ENCODE peak calls at places on chromosomes 11 and 22, in eight cellular contexts. One of them, this sample, is unnamed.

GRCh38 chr11:115217726-115218311 is 286.4 kb downstream of the CADM1 start:
- DNase-seq in esophagus squamous epithelium: no peak
- DNase-seq in kidney epithelial cell: no peak
- DNase-seq in upper lobe of right lung: no peak
- DNase-seq in anterior cingulate cortex: no peak
- DNase-seq in GM03348: no peak
- DNase-seq in activated T-cell treated with anti-CD3 and anti-CD28 coated beads, Interleukin-2, amount 50 U/mL, for 72 hours: no peak
- DNase-seq in stimulated activated CD4-positive, alpha-beta T cell treated with anti-CD3 and anti-CD28 coated beads, Interleukin-4, amount 100 ng/mL, for 4 hours: no peak
- DNase-seq in this sample: no peak

GRCh38 chr11:210122-210802 is 2.8 kb downstream of the RIC8A start:
- DNase-seq in esophagus squamous epithelium: no peak
- DNase-seq in kidney epithelial cell: peak
- DNase-seq in upper lobe of right lung: peak
- DNase-seq in anterior cingulate cortex: no peak
- DNase-seq in GM03348: peak
- DNase-seq in activated T-cell treated with anti-CD3 and anti-CD28 coated beads, Interleukin-2, amount 50 U/mL, for 72 hours: no peak
- DNase-seq in stimulated activated CD4-positive, alpha-beta T cell treated with anti-CD3 and anti-CD28 coated beads, Interleukin-4, amount 100 ng/mL, for 4 hours: no peak
- DNase-seq in this sample: no peak

GRCh38 chr11:134466035-134466908 is 54.2 kb upstream of the B3GAT1 start:
- DNase-seq in esophagus squamous epithelium: no peak
- DNase-seq in kidney epithelial cell: no peak
- DNase-seq in upper lobe of right lung: no peak
- DNase-seq in anterior cingulate cortex: no peak
- DNase-seq in GM03348: no peak
- DNase-seq in activated T-cell treated with anti-CD3 and anti-CD28 coated beads, Interleukin-2, amount 50 U/mL, for 72 hours: no peak
- DNase-seq in stimulated activated CD4-positive, alpha-beta T cell treated with anti-CD3 and anti-CD28 coated beads, Interleukin-4, amount 100 ng/mL, for 4 hours: no peak
- DNase-seq in this sample: no peak

GRCh38 chr11:47333886-47334443 is 18.5 kb downstream of the MYBPC3 start:
- DNase-seq in esophagus squamous epithelium: no peak
- DNase-seq in kidney epithelial cell: no peak
- DNase-seq in upper lobe of right lung: no peak
- DNase-seq in anterior cingulate cortex: no peak
- DNase-seq in GM03348: no peak
- DNase-seq in activated T-cell treated with anti-CD3 and anti-CD28 coated beads, Interleukin-2, amount 50 U/mL, for 72 hours: no peak
- DNase-seq in stimulated activated CD4-positive, alpha-beta T cell treated with anti-CD3 and anti-CD28 coated beads, Interleukin-4, amount 100 ng/mL, for 4 hours: no peak
- DNase-seq in this sample: no peak

GRCh38 chr11:8963569-8964323 is 496 bp downstream of the TMEM9B start:
- DNase-seq in esophagus squamous epithelium: peak
- DNase-seq in kidney epithelial cell: peak
- DNase-seq in upper lobe of right lung: peak
- DNase-seq in anterior cingulate cortex: peak
- DNase-seq in GM03348: peak
- DNase-seq in activated T-cell treated with anti-CD3 and anti-CD28 coated beads, Interleukin-2, amount 50 U/mL, for 72 hours: peak
- DNase-seq in stimulated activated CD4-positive, alpha-beta T cell treated with anti-CD3 and anti-CD28 coated beads, Interleukin-4, amount 100 ng/mL, for 4 hours: peak
- DNase-seq in this sample: peak

GRCh38 chr11:123509737-123510578 is 79.9 kb downstream of the GRAMD1B start:
- DNase-seq in esophagus squamous epithelium: no peak
- DNase-seq in kidney epithelial cell: peak
- DNase-seq in upper lobe of right lung: no peak
- DNase-seq in anterior cingulate cortex: peak
- DNase-seq in GM03348: peak
- DNase-seq in activated T-cell treated with anti-CD3 and anti-CD28 coated beads, Interleukin-2, amount 50 U/mL, for 72 hours: no peak
- DNase-seq in stimulated activated CD4-positive, alpha-beta T cell treated with anti-CD3 and anti-CD28 coated beads, Interleukin-4, amount 100 ng/mL, for 4 hours: no peak
- DNase-seq in this sample: no peak

GRCh38 chr11:29310016-29310415 is 706.8 kb downstream of the KCNA4 start:
- DNase-seq in esophagus squamous epithelium: no peak
- DNase-seq in kidney epithelial cell: no peak
- DNase-seq in upper lobe of right lung: no peak
- DNase-seq in anterior cingulate cortex: no peak
- DNase-seq in GM03348: peak
- DNase-seq in activated T-cell treated with anti-CD3 and anti-CD28 coated beads, Interleukin-2, amount 50 U/mL, for 72 hours: no peak
- DNase-seq in stimulated activated CD4-positive, alpha-beta T cell treated with anti-CD3 and anti-CD28 coated beads, Interleukin-4, amount 100 ng/mL, for 4 hours: no peak
- DNase-seq in this sample: no peak

GRCh38 chr11:134050541-134051383 is 18.1 kb upstream of the JAM3 start:
- DNase-seq in esophagus squamous epithelium: no peak
- DNase-seq in kidney epithelial cell: no peak
- DNase-seq in upper lobe of right lung: peak
- DNase-seq in anterior cingulate cortex: peak
- DNase-seq in GM03348: peak
- DNase-seq in activated T-cell treated with anti-CD3 and anti-CD28 coated beads, Interleukin-2, amount 50 U/mL, for 72 hours: peak
- DNase-seq in stimulated activated CD4-positive, alpha-beta T cell treated with anti-CD3 and anti-CD28 coated beads, Interleukin-4, amount 100 ng/mL, for 4 hours: peak
- DNase-seq in this sample: peak

GRCh38 chr11:69012092-69013008 is 696 bp downstream of the MRGPRF start:
- DNase-seq in esophagus squamous epithelium: no peak
- DNase-seq in kidney epithelial cell: no peak
- DNase-seq in upper lobe of right lung: no peak
- DNase-seq in anterior cingulate cortex: no peak
- DNase-seq in GM03348: peak
- DNase-seq in activated T-cell treated with anti-CD3 and anti-CD28 coated beads, Interleukin-2, amount 50 U/mL, for 72 hours: no peak
- DNase-seq in stimulated activated CD4-positive, alpha-beta T cell treated with anti-CD3 and anti-CD28 coated beads, Interleukin-4, amount 100 ng/mL, for 4 hours: no peak
- DNase-seq in this sample: no peak

GRCh38 chr11:15816270-15816871 is 540.0 kb downstream of the SOX6 start:
- DNase-seq in esophagus squamous epithelium: no peak
- DNase-seq in kidney epithelial cell: no peak
- DNase-seq in upper lobe of right lung: no peak
- DNase-seq in anterior cingulate cortex: no peak
- DNase-seq in GM03348: peak
- DNase-seq in activated T-cell treated with anti-CD3 and anti-CD28 coated beads, Interleukin-2, amount 50 U/mL, for 72 hours: peak
- DNase-seq in stimulated activated CD4-positive, alpha-beta T cell treated with anti-CD3 and anti-CD28 coated beads, Interleukin-4, amount 100 ng/mL, for 4 hours: no peak
- DNase-seq in this sample: peak

GRCh38 chr22:44201556-44202129 is 20.9 kb downstream of the PARVG start:
- DNase-seq in esophagus squamous epithelium: no peak
- DNase-seq in kidney epithelial cell: no peak
- DNase-seq in upper lobe of right lung: no peak
- DNase-seq in anterior cingulate cortex: no peak
- DNase-seq in GM03348: no peak
- DNase-seq in activated T-cell treated with anti-CD3 and anti-CD28 coated beads, Interleukin-2, amount 50 U/mL, for 72 hours: no peak
- DNase-seq in stimulated activated CD4-positive, alpha-beta T cell treated with anti-CD3 and anti-CD28 coated beads, Interleukin-4, amount 100 ng/mL, for 4 hours: no peak
- DNase-seq in this sample: no peak

GRCh38 chr22:25172153-25172552 is 27.5 kb upstream of the CRYBB3 start:
- DNase-seq in esophagus squamous epithelium: no peak
- DNase-seq in kidney epithelial cell: no peak
- DNase-seq in upper lobe of right lung: peak
- DNase-seq in anterior cingulate cortex: no peak
- DNase-seq in GM03348: no peak
- DNase-seq in activated T-cell treated with anti-CD3 and anti-CD28 coated beads, Interleukin-2, amount 50 U/mL, for 72 hours: peak
- DNase-seq in stimulated activated CD4-positive, alpha-beta T cell treated with anti-CD3 and anti-CD28 coated beads, Interleukin-4, amount 100 ng/mL, for 4 hours: peak
- DNase-seq in this sample: peak

GRCh38 chr22:33891992-33892391 is 28.3 kb downstream of the LARGE1 start:
- DNase-seq in esophagus squamous epithelium: no peak
- DNase-seq in kidney epithelial cell: no peak
- DNase-seq in upper lobe of right lung: no peak
- DNase-seq in anterior cingulate cortex: no peak
- DNase-seq in GM03348: no peak
- DNase-seq in activated T-cell treated with anti-CD3 and anti-CD28 coated beads, Interleukin-2, amount 50 U/mL, for 72 hours: no peak
- DNase-seq in stimulated activated CD4-positive, alpha-beta T cell treated with anti-CD3 and anti-CD28 coated beads, Interleukin-4, amount 100 ng/mL, for 4 hours: no peak
- DNase-seq in this sample: no peak

GRCh38 chr11:122803306-122803705 is 35.0 kb upstream of the CRTAM start:
- DNase-seq in esophagus squamous epithelium: no peak
- DNase-seq in kidney epithelial cell: no peak
- DNase-seq in upper lobe of right lung: no peak
- DNase-seq in anterior cingulate cortex: no peak
- DNase-seq in GM03348: peak
- DNase-seq in activated T-cell treated with anti-CD3 and anti-CD28 coated beads, Interleukin-2, amount 50 U/mL, for 72 hours: no peak
- DNase-seq in stimulated activated CD4-positive, alpha-beta T cell treated with anti-CD3 and anti-CD28 coated beads, Interleukin-4, amount 100 ng/mL, for 4 hours: no peak
- DNase-seq in this sample: no peak

GRCh38 chr22:49786976-49787843 is 40.5 kb downstream of the BRD1 start:
- DNase-seq in esophagus squamous epithelium: no peak
- DNase-seq in kidney epithelial cell: no peak
- DNase-seq in upper lobe of right lung: no peak
- DNase-seq in anterior cingulate cortex: no peak
- DNase-seq in GM03348: no peak
- DNase-seq in activated T-cell treated with anti-CD3 and anti-CD28 coated beads, Interleukin-2, amount 50 U/mL, for 72 hours: no peak
- DNase-seq in stimulated activated CD4-positive, alpha-beta T cell treated with anti-CD3 and anti-CD28 coated beads, Interleukin-4, amount 100 ng/mL, for 4 hours: no peak
- DNase-seq in this sample: no peak

GRCh38 chr11:96137357-96137756 is 205.6 kb downstream of the MAML2 start:
- DNase-seq in esophagus squamous epithelium: no peak
- DNase-seq in kidney epithelial cell: no peak
- DNase-seq in upper lobe of right lung: no peak
- DNase-seq in anterior cingulate cortex: no peak
- DNase-seq in GM03348: no peak
- DNase-seq in activated T-cell treated with anti-CD3 and anti-CD28 coated beads, Interleukin-2, amount 50 U/mL, for 72 hours: no peak
- DNase-seq in stimulated activated CD4-positive, alpha-beta T cell treated with anti-CD3 and anti-CD28 coated beads, Interleukin-4, amount 100 ng/mL, for 4 hours: no peak
- DNase-seq in this sample: no peak

GRCh38 chr11:115499241-115499799 is 4.9 kb downstream of the CADM1 start:
- DNase-seq in esophagus squamous epithelium: no peak
- DNase-seq in kidney epithelial cell: no peak
- DNase-seq in upper lobe of right lung: no peak
- DNase-seq in anterior cingulate cortex: no peak
- DNase-seq in GM03348: no peak
- DNase-seq in activated T-cell treated with anti-CD3 and anti-CD28 coated beads, Interleukin-2, amount 50 U/mL, for 72 hours: no peak
- DNase-seq in stimulated activated CD4-positive, alpha-beta T cell treated with anti-CD3 and anti-CD28 coated beads, Interleukin-4, amount 100 ng/mL, for 4 hours: no peak
- DNase-seq in this sample: no peak

This sample was measured in activated CD4-positive, alpha-beta memory T cell treated with anti-CD3 and anti-CD28 coated beads for 36 hours.